ENCODE peak calls at places on chromosomes 1 and 21, in seven cellular contexts. One of them, this sample, is unnamed. For H3K36me3 and H3K9me3, the result is how much of the 10 kb centered on the place peaks cover.

GRCh38 chr21:45456836-45457160 is 51.8 kb downstream of the COL18A1 start:
- DNase-seq in MM.1S: no peak
- DNase-seq in SK-N-SH: no peak
- DNase-seq in neural progenitor cell: no peak
- DNase-seq in GM23248: no peak
- DNase-seq in HCT116: no peak
- DNase-seq in OCI-LY7: no peak
- DNase-seq in this sample: no peak

GRCh38 chr1:61457526-61457925 is 267.4 kb downstream of the TM2D1 start:
- DNase-seq in MM.1S: no peak
- DNase-seq in SK-N-SH: no peak
- DNase-seq in neural progenitor cell: no peak
- DNase-seq in GM23248: no peak
- DNase-seq in HCT116: no peak
- DNase-seq in OCI-LY7: no peak
- DNase-seq in this sample: no peak

GRCh38 chr1:199084293-199084692 is 445.5 kb downstream of the PTPRC start:
- DNase-seq in MM.1S: no peak
- DNase-seq in SK-N-SH: no peak
- DNase-seq in neural progenitor cell: no peak
- DNase-seq in GM23248: peak
- DNase-seq in HCT116: no peak
- DNase-seq in OCI-LY7: no peak
- DNase-seq in this sample: no peak

GRCh38 chr1:240701412-240701811 is 89.5 kb upstream of the GREM2 start:
- DNase-seq in MM.1S: no peak
- DNase-seq in SK-N-SH: no peak
- DNase-seq in neural progenitor cell: no peak
- DNase-seq in GM23248: peak
- DNase-seq in HCT116: no peak
- DNase-seq in OCI-LY7: no peak
- DNase-seq in this sample: peak

GRCh38 chr1:14724234-14724633 is 125.7 kb downstream of the KAZN start:
- DNase-seq in MM.1S: no peak
- DNase-seq in SK-N-SH: no peak
- DNase-seq in neural progenitor cell: peak
- DNase-seq in GM23248: peak
- DNase-seq in HCT116: no peak
- DNase-seq in OCI-LY7: no peak
- DNase-seq in this sample: no peak

GRCh38 chr1:12741946-12742345 is 4.1 kb upstream of the CFAP107 start:
- DNase-seq in MM.1S: no peak
- DNase-seq in SK-N-SH: no peak
- DNase-seq in neural progenitor cell: no peak
- DNase-seq in GM23248: no peak
- DNase-seq in HCT116: no peak
- DNase-seq in OCI-LY7: no peak
- DNase-seq in this sample: no peak

GRCh38 chr1:53949023-53949611 is 3.0 kb downstream of the LRRC42 start:
- DNase-seq in MM.1S: peak
- DNase-seq in SK-N-SH: peak
- DNase-seq in neural progenitor cell: peak
- DNase-seq in GM23248: peak
- DNase-seq in HCT116: no peak
- DNase-seq in OCI-LY7: peak
- DNase-seq in this sample: peak

GRCh38 chr1:10841059-10841458 is 44.6 kb upstream of the CASZ1 start:
- DNase-seq in MM.1S: no peak
- DNase-seq in SK-N-SH: no peak
- DNase-seq in neural progenitor cell: no peak
- DNase-seq in GM23248: no peak
- DNase-seq in HCT116: no peak
- DNase-seq in OCI-LY7: no peak
- DNase-seq in this sample: no peak

GRCh38 chr1:115476616-115477015 is 138.6 kb upstream of the NGF start:
- DNase-seq in MM.1S: no peak
- DNase-seq in SK-N-SH: no peak
- DNase-seq in neural progenitor cell: no peak
- DNase-seq in GM23248: peak
- DNase-seq in HCT116: no peak
- DNase-seq in OCI-LY7: peak
- DNase-seq in this sample: no peak

GRCh38 chr1:12435639-12436344 is 182.2 kb downstream of the DHRS3 start:
- DNase-seq in MM.1S: peak
- DNase-seq in SK-N-SH: no peak
- DNase-seq in neural progenitor cell: no peak
- DNase-seq in GM23248: no peak
- DNase-seq in HCT116: no peak
- DNase-seq in OCI-LY7: peak
- DNase-seq in this sample: no peak

GRCh38 chr1:40838045-40838979 is 23.9 kb downstream of the CITED4 start:
- DNase-seq in MM.1S: no peak
- DNase-seq in SK-N-SH: no peak
- DNase-seq in neural progenitor cell: no peak
- DNase-seq in GM23248: no peak
- DNase-seq in HCT116: no peak
- DNase-seq in OCI-LY7: no peak
- DNase-seq in this sample: no peak

GRCh38 chr1:180462099-180462498 is 40.3 kb downstream of the ACBD6 start:
- DNase-seq in MM.1S: no peak
- DNase-seq in SK-N-SH: no peak
- DNase-seq in neural progenitor cell: no peak
- DNase-seq in GM23248: no peak
- DNase-seq in HCT116: no peak
- DNase-seq in OCI-LY7: no peak
- DNase-seq in this sample: no peak

GRCh38 chr1:50279622-50280320 is 143.5 kb downstream of the DMRTA2 start:
- DNase-seq in MM.1S: no peak
- DNase-seq in SK-N-SH: no peak
- DNase-seq in neural progenitor cell: peak
- DNase-seq in GM23248: peak
- DNase-seq in HCT116: no peak
- DNase-seq in OCI-LY7: no peak
- DNase-seq in this sample: peak

GRCh38 chr1:81388435-81388834 is 412.3 kb upstream of the ADGRL2 start:
- DNase-seq in MM.1S: no peak
- DNase-seq in SK-N-SH: no peak
- DNase-seq in neural progenitor cell: no peak
- DNase-seq in GM23248: no peak
- DNase-seq in HCT116: no peak
- DNase-seq in OCI-LY7: no peak
- DNase-seq in this sample: no peak

GRCh38 chr1:220813013-220813412 is 26.3 kb downstream of the MTARC1 start:
- DNase-seq in MM.1S: no peak
- DNase-seq in SK-N-SH: no peak
- DNase-seq in neural progenitor cell: no peak
- DNase-seq in GM23248: no peak
- DNase-seq in HCT116: no peak
- DNase-seq in OCI-LY7: no peak
- DNase-seq in this sample: no peak

GRCh38 chr1:24909388-24909898 is 20.6 kb downstream of the RUNX3 start:
- DNase-seq in MM.1S: no peak
- DNase-seq in SK-N-SH: no peak
- DNase-seq in neural progenitor cell: peak
- DNase-seq in GM23248: peak
- DNase-seq in HCT116: no peak
- DNase-seq in OCI-LY7: no peak
- DNase-seq in this sample: peak

GRCh38 chr1:40391688-40392145 is 18.2 kb downstream of the SMAP2 start:
- DNase-seq in MM.1S: peak
- DNase-seq in SK-N-SH: no peak
- DNase-seq in neural progenitor cell: no peak
- DNase-seq in GM23248: no peak
- DNase-seq in HCT116: no peak
- DNase-seq in OCI-LY7: no peak
- DNase-seq in this sample: no peak

GRCh38 chr1:112267206-112267605 is 128.8 kb upstream of the CTTNBP2NL start:
- DNase-seq in MM.1S: no peak
- DNase-seq in SK-N-SH: no peak
- DNase-seq in neural progenitor cell: no peak
- DNase-seq in GM23248: no peak
- DNase-seq in HCT116: no peak
- DNase-seq in OCI-LY7: no peak
- DNase-seq in this sample: no peak

GRCh38 chr1:983736-984475 is 2.0 kb upstream of the PERM1 start:
- DNase-seq in MM.1S: no peak
- DNase-seq in SK-N-SH: peak
- DNase-seq in neural progenitor cell: peak
- DNase-seq in GM23248: peak
- DNase-seq in HCT116: no peak
- DNase-seq in OCI-LY7: peak
- DNase-seq in this sample: peak

DNA sequence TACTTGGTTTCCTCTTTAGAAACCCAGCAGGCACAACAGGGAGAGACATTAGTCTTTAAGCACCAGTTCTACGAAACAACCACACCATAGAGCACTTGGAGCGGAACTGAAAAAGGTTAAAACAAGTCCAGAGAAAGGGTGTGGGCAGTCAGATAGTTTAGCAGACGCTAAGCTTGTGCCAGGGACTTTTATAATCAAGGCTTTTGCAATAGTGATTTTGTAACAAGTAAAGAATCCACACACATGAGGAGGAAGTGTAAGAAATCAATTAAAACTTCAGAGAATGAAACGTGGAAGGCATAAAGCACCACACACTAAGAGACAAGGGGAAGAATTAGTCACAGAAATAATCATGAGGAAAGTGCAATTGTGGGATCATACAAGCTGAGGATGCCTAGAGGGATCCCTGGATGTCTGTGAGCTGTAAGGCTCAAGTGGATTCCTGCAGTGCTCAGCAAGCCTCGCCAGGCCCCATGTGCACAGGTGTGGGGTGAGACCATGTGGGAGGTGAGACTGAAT is 37.8 kb upstream of the TLR5 start:
- DNase-seq in MM.1S: no peak
- DNase-seq in SK-N-SH: no peak
- DNase-seq in neural progenitor cell: no peak
- DNase-seq in GM23248: peak
- DNase-seq in HCT116: no peak
- DNase-seq in OCI-LY7: no peak
- DNase-seq in this sample: no peak
- TF ChIP-seq EZH2phosphoT487 in MM.1S: no peak
- TF ChIP-seq EZH2phosphoT487 in SK-N-SH: no peak
- TF ChIP-seq EZH2phosphoT487 in neural progenitor cell: no peak
- TF ChIP-seq EZH2phosphoT487 in GM23248: no peak
- TF ChIP-seq EZH2phosphoT487 in HCT116: no peak
- TF ChIP-seq EZH2phosphoT487 in OCI-LY7: no peak
- TF ChIP-seq EZH2phosphoT487 in this sample: no peak

DNA sequence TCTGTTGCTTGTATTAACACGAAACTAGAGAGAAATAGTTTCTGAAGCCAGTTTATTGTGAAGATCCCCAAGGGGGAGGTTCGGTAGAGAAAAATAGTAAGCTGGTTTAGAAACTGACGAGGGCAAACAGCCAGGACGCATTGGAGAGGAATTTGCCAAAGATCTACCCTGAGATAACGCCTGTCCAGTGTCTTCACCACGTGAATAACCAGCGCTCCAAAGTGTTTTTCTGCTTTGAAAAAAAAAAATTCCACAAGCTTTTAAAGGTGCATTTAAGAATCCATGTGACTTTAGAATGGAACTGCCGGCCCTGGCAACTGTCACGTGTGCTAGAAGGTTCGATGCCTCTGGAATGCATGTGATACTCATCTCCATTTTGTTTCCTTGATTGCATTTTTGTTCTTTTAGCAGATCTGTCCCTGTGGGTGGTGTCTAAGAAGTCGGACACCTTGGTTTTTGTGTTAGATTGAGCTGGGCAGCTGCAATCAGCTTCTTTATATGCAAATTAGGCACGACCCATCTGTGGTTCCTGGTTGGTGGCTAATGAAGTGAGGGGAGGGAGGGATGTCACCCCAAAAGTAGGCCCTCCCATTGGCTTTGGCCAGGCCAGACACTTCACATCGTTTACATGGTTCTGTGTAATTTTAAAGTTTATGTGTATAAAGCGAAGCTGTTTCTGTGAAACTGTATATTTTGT is 1.3 kb upstream of the THAP3 start:
- DNase-seq in MM.1S: no peak
- DNase-seq in SK-N-SH: no peak
- DNase-seq in neural progenitor cell: no peak
- DNase-seq in GM23248: no peak
- DNase-seq in HCT116: no peak
- DNase-seq in OCI-LY7: no peak
- DNase-seq in this sample: no peak
- H3K36me3 ChIP-seq in MM.1S: under half
- H3K36me3 ChIP-seq in SK-N-SH: under half
- H3K36me3 ChIP-seq in neural progenitor cell: under half
- H3K36me3 ChIP-seq in GM23248: under half
- H3K36me3 ChIP-seq in HCT116: under half
- H3K36me3 ChIP-seq in OCI-LY7: half or more
- H3K36me3 ChIP-seq in this sample: under half

GRCh38 chr1:239016337-239016736 is 370.0 kb upstream of the CHRM3 start:
- DNase-seq in MM.1S: peak
- DNase-seq in SK-N-SH: no peak
- DNase-seq in neural progenitor cell: no peak
- DNase-seq in GM23248: no peak
- DNase-seq in HCT116: no peak
- DNase-seq in OCI-LY7: no peak
- DNase-seq in this sample: no peak

GRCh38 chr1:239008568-239008967 is 377.8 kb upstream of the CHRM3 start:
- DNase-seq in MM.1S: no peak
- DNase-seq in SK-N-SH: no peak
- DNase-seq in neural progenitor cell: no peak
- DNase-seq in GM23248: no peak
- DNase-seq in HCT116: no peak
- DNase-seq in OCI-LY7: no peak
- DNase-seq in this sample: no peak

GRCh38 chr1:239011382-239011781 is 375.0 kb upstream of the CHRM3 start:
- DNase-seq in MM.1S: no peak
- DNase-seq in SK-N-SH: no peak
- DNase-seq in neural progenitor cell: no peak
- DNase-seq in GM23248: no peak
- DNase-seq in HCT116: no peak
- DNase-seq in OCI-LY7: no peak
- DNase-seq in this sample: no peak
- H3K9me3 ChIP-seq in MM.1S: under half
- H3K9me3 ChIP-seq in SK-N-SH: under half
- H3K9me3 ChIP-seq in neural progenitor cell: under half
- H3K9me3 ChIP-seq in GM23248: under half
- H3K9me3 ChIP-seq in HCT116: under half
- H3K9me3 ChIP-seq in OCI-LY7: under half
- H3K9me3 ChIP-seq in this sample: under half

DNA sequence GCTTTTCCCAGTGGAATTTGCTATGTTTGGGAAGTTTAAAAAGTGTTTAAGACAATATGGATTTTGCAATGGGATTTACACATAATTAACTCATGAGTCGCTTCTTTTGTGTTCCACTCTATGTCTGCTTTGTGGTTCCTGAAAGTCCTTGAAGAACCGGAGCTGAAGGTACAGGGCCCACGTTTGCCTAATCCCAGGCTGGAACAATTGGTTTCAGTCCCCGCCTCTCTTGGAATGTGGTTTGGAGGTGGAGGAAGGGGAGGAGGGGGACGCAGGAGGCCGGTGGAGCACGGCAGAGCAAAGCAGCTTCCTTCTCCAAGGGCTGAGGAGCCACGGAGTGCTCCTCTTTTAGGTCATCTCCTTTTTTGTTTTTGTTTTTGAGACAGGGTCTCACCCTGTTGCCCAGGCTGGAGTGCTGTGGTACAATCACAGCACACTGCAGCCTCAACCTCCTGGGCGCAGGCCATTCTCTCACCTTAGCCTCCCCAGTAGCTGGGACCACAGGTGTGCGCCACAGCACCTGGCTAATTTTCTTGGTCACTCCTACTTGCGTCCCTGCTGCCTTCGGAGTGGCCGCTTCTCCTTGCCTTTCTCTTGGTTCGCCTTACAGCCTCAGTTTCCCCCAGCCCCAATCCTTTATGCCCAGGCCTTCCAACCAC is 129.5 kb upstream of the ERRFI1 start:
- DNase-seq in MM.1S: no peak
- DNase-seq in SK-N-SH: no peak
- DNase-seq in neural progenitor cell: peak
- DNase-seq in GM23248: peak
- DNase-seq in HCT116: no peak
- DNase-seq in OCI-LY7: no peak
- DNase-seq in this sample: peak
- TF ChIP-seq EZH2phosphoT487 in MM.1S: no peak
- TF ChIP-seq EZH2phosphoT487 in SK-N-SH: no peak
- TF ChIP-seq EZH2phosphoT487 in neural progenitor cell: no peak
- TF ChIP-seq EZH2phosphoT487 in GM23248: no peak
- TF ChIP-seq EZH2phosphoT487 in HCT116: no peak
- TF ChIP-seq EZH2phosphoT487 in OCI-LY7: no peak
- TF ChIP-seq EZH2phosphoT487 in this sample: no peak